ENCODE peak calls at places on chromosomes 7 and 10, in ten cellular contexts. G, K, W, H, P, I, Z, F, X and J are unnamed samples.
A peak's percentile ranks its signal among the peaks of the same experiment; 100 is the strongest.

GRCh38 chr7:158976468-158976848 is 120.1 kb downstream of the DYNC2I1 start:
- DNase-seq in G (no peak), K (no peak), W (no peak), H (peak; percentile 39), P (no peak), I (no peak), Z (no peak), F (no peak), X (no peak), J (no peak)

GRCh38 chr10:24617771-24618396 is 105.8 kb downstream of the ARHGAP21 start:
- DNase-seq in G (peak; percentile 58), K (no peak), W (peak; percentile 67), H (peak; percentile 10), P (peak; percentile 35), I (peak; percentile 91), Z (peak; percentile 7), F (no peak), X (peak; percentile 83), J (peak; percentile 17)

GRCh38 chr10:71213761-71214440 is 1.5 kb downstream of the UNC5B start:
- DNase-seq in G (no peak), K (no peak), W (no peak), H (no peak), P (peak; percentile 46), I (peak; percentile 75), Z (no peak), F (peak; percentile 81), X (peak; percentile 51), J (peak; percentile 54)

GRCh38 chr7:45661302-45661995 is 87.3 kb downstream of the ADCY1 start:
- DNase-seq in G (no peak), K (no peak), W (no peak), H (no peak), P (no peak), I (no peak), Z (no peak), F (no peak), X (peak; percentile 3), J (no peak)

GRCh38 chr10:22323538-22324305 is 2.8 kb downstream of the BMI1 start:
- DNase-seq in G (no peak), K (no peak), W (no peak), H (no peak), P (no peak), I (no peak), Z (no peak), F (no peak), X (no peak), J (no peak)

GRCh38 chr10:23702977-23703414 is 264.1 kb downstream of the OTUD1 start:
- DNase-seq in G (peak; percentile 61), K (no peak), W (peak; percentile 70), H (peak; percentile 50), P (peak; percentile 29), I (peak; percentile 85), Z (peak; percentile 27), F (peak; percentile 40), X (peak; percentile 76), J (peak; percentile 24)

GRCh38 chr10:964988-965417 is 23.2 kb upstream of the GTPBP4 start:
- DNase-seq in G (no peak), K (no peak), W (no peak), H (no peak), P (no peak), I (no peak), Z (no peak), F (no peak), X (no peak), J (no peak)

GRCh38 chr7:30182186-30182585 is 47.4 kb downstream of the MTURN start:
- DNase-seq in G (no peak), K (no peak), W (no peak), H (no peak), P (no peak), I (no peak), Z (no peak), F (no peak), X (no peak), J (no peak)

GRCh38 chr7:135664046-135664589 is 1.8 kb downstream of the STMP1 start:
- DNase-seq in G (no peak), K (no peak), W (no peak), H (no peak), P (no peak), I (no peak), Z (no peak), F (no peak), X (no peak), J (no peak)

GRCh38 chr10:69800109-69800508 is 1.6 kb upstream of the COL13A1 start:
- DNase-seq in G (peak; percentile 58), K (no peak), W (no peak), H (peak; percentile 45), P (peak; percentile 66), I (peak; percentile 78), Z (no peak), F (peak; percentile 36), X (peak; percentile 72), J (peak; percentile 44)

GRCh38 chr7:99383791-99384370 is 9.4 kb downstream of the ARPC1B start:
- DNase-seq in G (no peak), K (no peak), W (no peak), H (no peak), P (no peak), I (no peak), Z (no peak), F (no peak), X (no peak), J (no peak)

GRCh38 chr10:91796332-91797076 is 1.7 kb upstream of the TNKS2 start:
- DNase-seq in G (no peak), K (peak; percentile 12), W (peak; percentile 79), H (no peak), P (no peak), I (peak; percentile 25), Z (peak; percentile 10), F (no peak), X (peak; percentile 64), J (no peak)

GRCh38 chr10:113515521-113516045 is 37.3 kb upstream of the HABP2 start:
- DNase-seq in G (no peak), K (no peak), W (no peak), H (no peak), P (no peak), I (no peak), Z (no peak), F (no peak), X (no peak), J (no peak)

GRCh38 chr10:20254497-20254896 is 438.3 kb downstream of the PLXDC2 start:
- DNase-seq in G (no peak), K (no peak), W (no peak), H (no peak), P (no peak), I (no peak), Z (no peak), F (no peak), X (no peak), J (no peak)

GRCh38 chr10:17210361-17210760 is 8.9 kb upstream of the TRDMT1 start:
- DNase-seq in G (no peak), K (no peak), W (no peak), H (no peak), P (no peak), I (no peak), Z (no peak), F (no peak), X (no peak), J (no peak)

GRCh38 chr10:31132681-31133239 is 101.1 kb upstream of the ZNF438 start:
- DNase-seq in G (no peak), K (no peak), W (no peak), H (no peak), P (no peak), I (no peak), Z (no peak), F (no peak), X (no peak), J (no peak)

GRCh38 chr10:121615862-121616261 is 17.6 kb upstream of the FGFR2 start:
- DNase-seq in G (no peak), K (no peak), W (no peak), H (no peak), P (no peak), I (no peak), Z (no peak), F (no peak), X (no peak), J (no peak)

GRCh38 chr7:140209866-140210609 is 33.3 kb upstream of the KDM7A start:
- DNase-seq in G (no peak), K (no peak), W (peak; percentile 71), H (no peak), P (no peak), I (no peak), Z (no peak), F (no peak), X (no peak), J (no peak)

GRCh38 chr7:143284591-143285453 is at the start of gene TMEM139:
- DNase-seq in G (no peak), K (no peak), W (no peak), H (no peak), P (no peak), I (peak; percentile 85), Z (no peak), F (no peak), X (peak; percentile 73), J (no peak)

GRCh38 chr10:60382946-60383681 is 6.6 kb downstream of the ANK3 start:
- DNase-seq in G (no peak), K (no peak), W (no peak), H (no peak), P (no peak), I (no peak), Z (no peak), F (peak; percentile 61), X (no peak), J (no peak)